ENCODE peak calls at places on chromosomes 7 and 10, in nine cellular contexts. U, C, N, Q, Y, J, K, V and E are unnamed samples.

GRCh38 chr7:136657332-136657942 is 211.0 kb upstream of the CHRM2 start:
- DNase-seq in U (peak; percentile 43), C (no peak), N (no peak), Q (no peak), Y (no peak), J (no peak), K (no peak), V (no peak), E (no peak)

GRCh38 chr10:69687396-69687795 is 57.3 kb downstream of the FAM241B start:
- DNase-seq in U (no peak), C (no peak), N (no peak), Q (no peak), Y (no peak), J (no peak), K (no peak), V (no peak), E (no peak)

GRCh38 chr7:40133561-40134427 is 628 bp downstream of the MPLKIP start:
- DNase-seq in U (peak; percentile 34), C (no peak), N (peak; percentile 48), Q (no peak), Y (no peak), J (no peak), K (no peak), V (no peak), E (no peak)

GRCh38 chr7:96246972-96247371 is 74.9 kb downstream of the SLC25A13 start:
- DNase-seq in U (no peak), C (no peak), N (no peak), Q (no peak), Y (no peak), J (no peak), K (peak; percentile 33), V (no peak), E (no peak)

GRCh38 chr7:22156205-22156604 is 200.7 kb downstream of the RAPGEF5 start:
- DNase-seq in U (peak; percentile 76), C (no peak), N (peak; percentile 56), Q (no peak), Y (no peak), J (no peak), K (no peak), V (peak; percentile 61), E (no peak)

GRCh38 chr10:92187101-92187500 is 103.8 kb downstream of the CPEB3 start:
- DNase-seq in U (no peak), C (no peak), N (no peak), Q (no peak), Y (no peak), J (no peak), K (no peak), V (no peak), E (no peak)

GRCh38 chr7:43522406-43523156 is 60.3 kb upstream of the STK17A start:
- DNase-seq in U (peak; percentile 69), C (no peak), N (peak; percentile 92), Q (no peak), Y (no peak), J (no peak), K (no peak), V (peak; percentile 45), E (no peak)

GRCh38 chr7:26673858-26674257 is 190.5 kb downstream of the SKAP2 start:
- DNase-seq in U (no peak), C (no peak), N (no peak), Q (no peak), Y (no peak), J (no peak), K (no peak), V (no peak), E (no peak)